ENCODE peak calls at places on chromosomes 3 and 15, in four cellular contexts. H, T, X and Q are unnamed samples. For H3K9me3, the result is how much of the 10 kb centered on the place peaks cover.

GRCh38 chr15:90603893-90604292 is 74.2 kb downstream of the CRTC3 start:
- DNase-seq in H (no peak), T (peak), X (no peak), Q (peak)

GRCh38 chr15:80695099-80695910 is at the start of gene ABHD17C:
- DNase-seq in H (peak), T (peak), X (peak), Q (peak)

GRCh38 chr3:55735976-55736375 is 248.9 kb upstream of the WNT5A start:
- DNase-seq in H (no peak), T (no peak), X (no peak), Q (no peak)

GRCh38 chr3:17772556-17772955 is 30.1 kb upstream of the TBC1D5 start:
- DNase-seq in H (no peak), T (no peak), X (no peak), Q (no peak)

GRCh38 chr3:179264456-179264855 is 13.5 kb upstream of the KCNMB3 start:
- DNase-seq in H (no peak), T (no peak), X (no peak), Q (no peak)

GRCh38 chr15:70765504-70766281 is 2.3 kb upstream of the UACA start:
- DNase-seq in H (no peak), T (no peak), X (no peak), Q (no peak)

GRCh38 chr3:117486709-117487394 is 777.3 kb downstream of the TUSC7 start:
- DNase-seq in H (no peak), T (no peak), X (no peak), Q (no peak)

GRCh38 chr15:64246364-64247189 is 83.8 kb upstream of the PPIB start:
- DNase-seq in H (no peak), T (no peak), X (no peak), Q (peak)

GRCh38 chr3:99172736-99173657 is 271.5 kb upstream of the DCBLD2 start:
- DNase-seq in H (peak), T (peak), X (peak), Q (peak)

GRCh38 chr3:58783845-58784244 is 117.3 kb upstream of the FAM3D start:
- DNase-seq in H (no peak), T (no peak), X (no peak), Q (no peak)
- H3K9me3 ChIP-seq in H (under half), T (under half), X (under half), Q (under half)

GRCh38 chr15:67924359-67924974 is 84.6 kb upstream of the RNU6-1 start:
- DNase-seq in H (no peak), T (no peak), X (no peak), Q (no peak)

GRCh38 chr15:67923647-67923971 is 83.8 kb upstream of the RNU6-1 start:
- DNase-seq in H (no peak), T (no peak), X (no peak), Q (no peak)

GRCh38 chr15:67922971-67923646 is 83.3 kb upstream of the RNU6-1 start:
- DNase-seq in H (no peak), T (no peak), X (no peak), Q (no peak)

GRCh38 chr15:67927501-67928156 is 87.8 kb upstream of the RNU6-1 start:
- DNase-seq in H (no peak), T (peak), X (no peak), Q (peak)

DNA sequence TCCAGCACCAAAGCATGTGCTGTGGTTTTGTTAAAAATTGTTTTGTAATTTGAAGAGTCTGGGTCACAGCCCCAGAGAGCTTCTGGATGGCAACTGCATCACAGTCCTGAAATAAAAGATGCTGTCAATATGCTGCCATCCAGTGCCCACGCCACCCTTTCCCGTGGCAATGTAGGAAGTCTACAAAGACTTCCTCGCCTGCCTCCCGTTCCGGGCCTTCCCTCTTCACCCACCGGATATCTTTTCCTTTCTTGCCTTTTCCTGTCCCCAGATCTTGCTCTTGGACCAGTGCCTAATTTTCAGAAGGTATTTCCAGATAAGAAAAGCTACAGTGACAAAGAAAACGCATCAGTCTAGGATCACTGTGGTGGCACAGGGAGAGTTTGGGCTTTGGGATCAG is 85.3 kb upstream of the RNU6-1 start:
- DNase-seq in H (no peak), T (no peak), X (no peak), Q (no peak)
- H3K27ac ChIP-seq in H (no peak), T (no peak), X (no peak), Q (no peak)

GRCh38 chr15:29055876-29056275 is 170.1 kb downstream of the APBA2 start:
- DNase-seq in H (no peak), T (no peak), X (no peak), Q (no peak)

GRCh38 chr15:29054171-29055045 is 168.6 kb downstream of the APBA2 start:
- DNase-seq in H (no peak), T (no peak), X (no peak), Q (no peak)

GRCh38 chr15:29057856-29058255 is 172.1 kb downstream of the APBA2 start:
- DNase-seq in H (no peak), T (no peak), X (no peak), Q (no peak)

GRCh38 chr15:29058903-29059539 is 173.2 kb downstream of the APBA2 start:
- DNase-seq in H (no peak), T (no peak), X (no peak), Q (no peak)

DNA sequence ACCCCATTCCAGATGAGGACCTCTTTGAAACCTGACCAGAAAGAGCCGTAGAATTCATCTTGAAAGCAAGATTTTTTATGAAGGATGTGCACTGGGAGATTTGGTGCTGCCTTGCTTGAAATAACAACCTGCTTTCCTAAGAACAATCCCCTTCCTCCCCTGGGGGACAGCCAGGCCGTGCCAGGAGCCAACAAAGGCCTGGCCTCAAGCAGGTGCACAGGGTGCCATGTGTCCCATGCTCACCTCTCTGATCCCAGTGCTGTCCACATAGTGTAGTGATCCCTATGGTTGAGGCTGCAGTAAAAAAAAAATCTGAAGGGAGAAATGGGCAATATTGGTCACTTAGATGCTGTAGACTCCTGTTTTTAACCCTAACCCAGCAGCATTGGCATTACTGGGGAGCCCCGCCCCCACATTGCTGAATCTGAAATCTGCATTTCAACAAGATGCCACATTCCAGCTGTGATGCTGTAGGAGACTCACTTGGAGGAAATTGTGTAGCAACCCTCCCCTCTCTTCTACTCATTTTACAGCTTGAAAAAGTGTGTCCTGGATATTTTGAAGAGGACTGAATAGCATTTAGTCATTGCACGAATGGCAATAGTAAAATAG is 171.2 kb downstream of the APBA2 start:
- DNase-seq in H (no peak), T (no peak), X (no peak), Q (no peak)
- H3K9me3 ChIP-seq in H (under half), T (under half), X (under half), Q (under half)

GRCh38 chr15:32041294-32041693 is 11.0 kb downstream of the CHRNA7 start:
- DNase-seq in H (no peak), T (peak), X (no peak), Q (no peak)

GRCh38 chr15:32036972-32037371 is 6.7 kb downstream of the CHRNA7 start:
- DNase-seq in H (no peak), T (peak), X (no peak), Q (no peak)

GRCh38 chr15:32042269-32042996 is 12.1 kb downstream of the CHRNA7 start:
- DNase-seq in H (no peak), T (peak), X (no peak), Q (no peak)
- H3K27ac ChIP-seq in H (no peak), T (peak), X (peak), Q (no peak)

GRCh38 chr3:147392083-147392916 is 14.0 kb downstream of the ZIC4 start:
- DNase-seq in H (no peak), T (no peak), X (no peak), Q (peak)

GRCh38 chr3:147391726-147392082 is 14.6 kb downstream of the ZIC4 start:
- DNase-seq in H (no peak), T (no peak), X (no peak), Q (no peak)

GRCh38 chr3:147389265-147390175 is 16.8 kb downstream of the ZIC4 start:
- DNase-seq in H (no peak), T (no peak), X (no peak), Q (no peak)

GRCh38 chr3:147388395-147389264 is 17.7 kb downstream of the ZIC4 start:
- DNase-seq in H (no peak), T (no peak), X (no peak), Q (no peak)

DNA sequence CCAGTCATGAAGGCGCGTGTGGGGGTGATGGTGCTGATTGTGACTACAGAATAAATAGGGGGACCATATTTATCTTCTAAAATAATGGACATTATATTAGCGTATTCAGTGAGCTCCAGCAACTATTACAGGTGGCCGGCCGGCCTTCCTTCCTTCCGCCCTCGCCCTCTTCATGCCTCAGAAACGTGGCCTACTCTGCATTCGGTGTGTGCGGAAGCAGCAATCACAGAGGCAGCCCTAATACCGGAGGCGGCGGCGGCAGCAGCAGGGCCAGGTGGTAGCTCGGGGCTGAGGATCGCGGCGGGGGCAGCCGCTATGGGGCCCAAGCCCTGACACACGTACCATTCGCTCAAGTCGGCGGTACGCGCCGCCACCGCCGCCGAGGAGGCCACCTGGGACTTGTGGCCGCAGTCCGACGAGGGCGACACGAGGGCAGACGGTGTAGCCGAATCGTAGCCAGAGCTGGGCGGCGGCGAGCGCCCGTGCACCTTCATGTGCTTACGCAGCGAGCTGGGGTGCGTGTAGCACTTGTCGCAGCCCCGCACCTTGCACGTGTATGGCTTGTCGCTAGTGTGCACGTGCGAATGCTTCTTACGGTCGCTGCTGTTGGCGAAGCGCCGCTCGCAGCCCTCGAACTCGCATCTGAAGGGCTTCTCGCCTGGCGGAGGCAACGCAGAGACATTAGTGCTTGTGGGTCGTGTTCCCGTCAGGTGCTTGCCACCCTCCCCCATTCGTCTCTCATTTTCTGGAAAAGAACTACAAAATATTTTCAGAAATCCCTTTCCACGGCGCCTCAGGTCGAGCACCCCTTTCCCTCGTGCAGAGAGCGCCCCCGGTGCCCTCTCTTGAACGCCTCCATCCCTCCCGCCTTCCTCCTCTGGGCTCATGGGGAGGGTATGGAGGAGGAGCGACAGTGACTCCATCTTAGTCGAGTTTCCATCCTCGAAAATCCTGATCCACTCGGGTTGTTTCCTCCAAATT is 15.5 kb downstream of the ZIC4 start:
- DNase-seq in H (no peak), T (no peak), X (no peak), Q (no peak)
- H3K9me3 ChIP-seq in H (under half), T (under half), X (under half), Q (under half)

GRCh38 chr3:8895829-8896228 is 67.4 kb downstream of the RAD18 start:
- DNase-seq in H (no peak), T (no peak), X (no peak), Q (no peak)
- H3K27ac ChIP-seq in H (no peak), T (no peak), X (no peak), Q (no peak)

DNA sequence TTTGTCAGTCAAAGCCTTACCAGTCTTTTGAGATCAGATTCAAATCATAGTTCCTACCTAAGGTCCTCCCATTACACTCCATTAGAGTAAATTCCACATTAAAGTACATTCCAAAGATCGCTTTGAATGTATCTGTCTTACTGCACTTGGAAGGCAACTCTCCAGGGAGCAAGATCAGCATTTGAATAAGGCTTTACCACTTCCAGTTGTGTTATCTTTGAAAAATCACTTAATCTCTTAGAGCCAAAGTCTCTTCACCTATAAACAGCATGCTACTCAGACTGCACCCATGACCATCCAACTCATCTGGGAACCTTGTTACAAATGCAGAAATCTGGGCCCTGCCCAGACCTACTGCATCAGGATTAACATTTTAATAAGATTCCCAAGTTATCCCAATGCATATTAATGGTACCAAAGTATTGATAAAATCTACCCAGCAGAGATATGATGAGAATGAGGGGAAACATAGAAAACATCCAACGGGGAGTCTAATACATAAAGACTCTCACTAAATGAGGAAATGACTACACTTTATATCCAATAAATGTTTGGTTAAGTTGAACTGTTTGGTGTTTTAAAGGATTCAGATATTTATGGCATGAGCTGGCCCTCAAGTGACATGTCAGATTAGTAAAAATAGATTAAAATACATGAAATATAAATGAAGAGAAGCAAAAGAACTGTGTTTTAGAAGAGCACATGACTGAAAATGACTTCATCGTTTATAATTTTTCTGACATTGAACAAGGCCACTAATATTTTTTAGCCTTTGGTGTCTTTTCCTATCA is 75.9 kb downstream of the TNIK start:
- DNase-seq in H (no peak), T (peak), X (no peak), Q (no peak)
- H3K9me3 ChIP-seq in H (under half), T (under half), X (under half), Q (under half)

DNA sequence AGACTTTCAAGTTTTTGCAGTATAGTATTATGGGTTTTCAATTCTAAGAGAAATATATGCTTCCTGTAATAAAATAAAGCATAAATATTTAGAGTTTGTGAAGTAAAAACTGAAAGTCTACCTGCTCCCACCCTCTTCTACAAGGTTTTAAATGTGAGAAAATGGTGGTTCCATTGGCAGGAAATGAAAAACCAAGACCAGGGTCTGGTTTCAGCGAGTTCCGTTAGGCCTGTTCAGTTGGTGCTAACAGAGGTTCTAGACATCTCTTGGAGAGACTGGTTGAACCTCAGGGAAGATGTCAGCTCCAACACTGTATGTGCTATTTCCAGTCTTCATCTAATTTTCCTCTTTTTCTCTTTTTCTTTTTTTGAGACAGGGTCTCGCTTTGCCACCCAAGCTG is 11.8 kb upstream of the MYO1E start:
- DNase-seq in H (no peak), T (peak), X (no peak), Q (no peak)
- H3K27ac ChIP-seq in H (no peak), T (no peak), X (no peak), Q (no peak)

DNA sequence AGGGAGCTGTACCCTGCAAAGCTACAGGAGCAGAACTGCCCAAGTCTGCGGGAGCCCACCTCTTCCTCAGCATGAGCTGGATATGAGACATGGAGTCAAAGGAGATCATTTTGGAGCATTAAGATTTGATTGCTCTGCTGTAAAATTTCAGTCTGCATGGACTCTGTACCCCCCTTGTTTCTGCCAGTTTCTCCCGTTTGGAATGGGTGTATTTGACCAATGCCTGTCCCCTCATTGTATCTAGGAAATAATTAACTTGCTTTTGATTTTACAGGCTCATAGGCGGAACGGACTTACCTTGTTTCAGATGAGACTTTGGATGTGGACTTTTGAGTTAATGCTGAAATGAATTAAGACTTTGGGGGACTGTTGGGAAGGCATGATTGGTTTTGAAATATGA is 18.3 kb downstream of the RNF13 start:
- DNase-seq in H (no peak), T (no peak), X (no peak), Q (no peak)
- H3K9me3 ChIP-seq in H (under half), T (under half), X (under half), Q (under half)

GRCh38 chr3:44885618-44886017 is 11.2 kb downstream of the TGM4 start:
- DNase-seq in H (no peak), T (no peak), X (no peak), Q (peak)

GRCh38 chr3:44886561-44886960 is 12.2 kb downstream of the TGM4 start:
- DNase-seq in H (no peak), T (no peak), X (no peak), Q (no peak)

GRCh38 chr3:44883999-44884431 is 9.6 kb downstream of the TGM4 start:
- DNase-seq in H (no peak), T (no peak), X (no peak), Q (peak)

GRCh38 chr3:44880284-44880683 is 5.9 kb downstream of the TGM4 start:
- DNase-seq in H (no peak), T (no peak), X (no peak), Q (no peak)

DNA sequence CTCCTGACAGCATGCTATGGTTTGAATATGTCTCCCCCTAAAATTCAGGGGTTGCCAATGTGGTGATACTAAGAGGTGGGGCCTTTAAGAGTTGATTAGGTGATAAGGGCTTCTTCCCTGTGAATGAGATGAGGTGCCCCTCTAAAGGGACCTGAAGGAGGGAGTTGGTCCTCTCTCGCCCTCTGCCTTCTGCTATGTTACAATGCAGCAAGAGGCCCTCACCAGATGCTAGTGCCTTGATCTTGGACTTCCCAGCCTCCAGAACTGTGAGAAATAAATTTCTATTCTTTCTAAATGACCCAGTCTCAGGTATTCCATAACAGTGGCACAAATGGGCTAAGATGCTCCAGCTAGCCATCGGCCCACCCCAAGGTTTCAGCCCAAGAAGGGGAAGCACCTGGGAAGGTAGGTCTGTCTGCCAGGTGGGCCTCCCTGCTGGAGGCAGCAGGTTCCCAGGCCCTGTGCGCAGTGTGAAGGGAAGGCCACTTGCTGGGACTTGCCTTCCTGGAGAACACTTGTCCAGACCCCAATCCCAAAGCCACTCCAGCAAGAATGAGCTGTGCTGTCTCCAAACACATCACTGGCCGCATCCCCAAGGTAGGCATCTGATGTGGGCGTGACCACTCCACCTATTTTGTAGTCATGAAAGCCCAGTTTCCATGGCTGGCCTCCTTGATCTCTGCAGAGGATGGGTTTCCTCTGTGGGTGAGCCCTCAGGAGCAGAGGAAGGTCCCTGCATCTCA is 9.0 kb downstream of the TGM4 start:
- DNase-seq in H (no peak), T (no peak), X (no peak), Q (no peak)
- H3K27ac ChIP-seq in H (no peak), T (no peak), X (no peak), Q (peak)